ENCODE peak calls at places on chromosomes 6 and 20, in six cellular contexts. J is cardiac muscle cell; W is psoas muscle; N is choroid plexus epithelial cell; X is CD8-positive, alpha-beta T cell; V is HFF-Myc. U is an unnamed sample.

GRCh38 chr6:138188278-138188923 is 26.7 kb downstream of the ARFGEF3 start:
- DNase-seq in J (peak), X (no peak), N (no peak), W (no peak), V (no peak), U (no peak)

GRCh38 chr6:36323062-36323461 is 13.6 kb downstream of the BNIP5 start:
- DNase-seq in N (peak), V (no peak), W (no peak), X (no peak), J (no peak), U (peak)

GRCh38 chr20:34536798-34537394 is 20.7 kb downstream of the DYNLRB1 start:
- DNase-seq in N (peak), V (no peak), W (peak), J (peak), X (peak), U (peak)

GRCh38 chr20:51469578-51470520 is 72.7 kb downstream of the NFATC2 start:
- DNase-seq in X (no peak), N (no peak), J (peak), W (no peak), V (no peak), U (no peak)

GRCh38 chr6:163836916-163837660 is 422.6 kb downstream of the QKI start:
- DNase-seq in X (no peak), V (no peak), N (no peak), J (no peak), W (no peak), U (no peak)

GRCh38 chr6:18185624-18186023 is 30.4 kb downstream of the KDM1B start:
- DNase-seq in X (no peak), N (no peak), V (no peak), J (no peak), W (no peak), U (no peak)

GRCh38 chr20:58623579-58624473 is 27.3 kb upstream of the STX16 start:
- DNase-seq in V (peak), X (no peak), W (peak), J (no peak), N (peak), U (peak)

GRCh38 chr6:12354499-12354898 is 64.3 kb downstream of the EDN1 start:
- DNase-seq in N (peak), W (no peak), V (no peak), J (no peak), X (no peak), U (peak)

GRCh38 chr6:28898710-28898965 is 25.1 kb downstream of the TRIM27 start:
- DNase-seq in X (no peak), V (no peak), W (no peak), N (no peak), J (no peak), U (no peak)

GRCh38 chr20:44938637-44939036 is 21.6 kb downstream of the TOMM34 start:
- DNase-seq in N (no peak), J (no peak), V (no peak), W (no peak), X (no peak), U (peak)

GRCh38 chr20:6051505-6051904 is 2.4 kb downstream of the LRRN4 start:
- DNase-seq in X (no peak), J (no peak), N (peak), V (no peak), W (no peak), U (peak)

GRCh38 chr6:37547564-37548061 is 47.9 kb upstream of the CCDC167 start:
- DNase-seq in X (no peak), W (no peak), V (peak), J (no peak), N (peak), U (peak)

GRCh38 chr20:1003920-1004697 is 2.0 kb upstream of the RSPO4 start:
- DNase-seq in N (no peak), W (no peak), X (no peak), V (no peak), J (no peak), U (no peak)

GRCh38 chr6:108801331-108801730 is 46.9 kb upstream of the ARMC2 start:
- DNase-seq in J (no peak), V (no peak), N (no peak), W (no peak), X (no peak), U (no peak)

GRCh38 chr6:137177611-137178010 is 4.2 kb upstream of the IL22RA2 start:
- DNase-seq in W (no peak), V (no peak), N (no peak), J (no peak), X (no peak), U (no peak)

GRCh38 chr6:79586548-79586947 is 44.6 kb upstream of the SH3BGRL2 start:
- DNase-seq in X (no peak), N (peak), V (no peak), W (no peak), J (peak), U (peak)

GRCh38 chr6:133368664-133369063 is 127.5 kb downstream of the EYA4 start:
- DNase-seq in J (no peak), V (no peak), W (peak), X (no peak), N (peak), U (no peak)

GRCh38 chr20:34986311-34987287 is 30.9 kb downstream of the MYH7B start:
- DNase-seq in N (no peak), X (no peak), W (peak), V (no peak), J (no peak), U (no peak)

GRCh38 chr20:41029150-41029872 is 689 bp downstream of the TOP1 start:
- DNase-seq in J (peak), N (no peak), W (peak), V (no peak), X (peak), U (no peak)

GRCh38 chr20:35315199-35316020 is 23.2 kb upstream of the FAM83C start:
- DNase-seq in W (no peak), N (no peak), X (no peak), J (no peak), V (no peak), U (no peak)

GRCh38 chr6:81614292-81614691 is 138.2 kb downstream of the TENT5A start:
- DNase-seq in W (no peak), N (peak), V (no peak), X (no peak), J (peak), U (peak)

GRCh38 chr6:136146130-136146529 is 104.0 kb downstream of the MTFR2 start:
- DNase-seq in N (peak), V (no peak), W (no peak), J (no peak), X (no peak), U (peak)

GRCh38 chr6:131914967-131915751 is 36.0 kb downstream of the CCN2 start:
- DNase-seq in X (peak), V (peak), J (peak), W (no peak), N (peak), U (peak)

GRCh38 chr20:52268184-52268583 is 76.6 kb upstream of the ZFP64 start:
- DNase-seq in V (peak), W (no peak), J (no peak), N (peak), X (no peak), U (peak)

GRCh38 chr6:125170376-125170775 is 16.8 kb downstream of the TPD52L1 start:
- DNase-seq in J (no peak), N (peak), V (no peak), W (no peak), X (no peak), U (peak)

GRCh38 chr6:155195903-155196302 is 67.9 kb upstream of the CLDN20 start:
- DNase-seq in W (no peak), N (no peak), X (no peak), J (no peak), V (no peak), U (no peak)

GRCh38 chr6:46903175-46903574 is 18.6 kb downstream of the ADGRF5 start:
- DNase-seq in W (no peak), X (no peak), J (peak), V (no peak), N (no peak), U (no peak)

GRCh38 chr6:19492631-19493030 is 344.5 kb upstream of the ID4 start:
- DNase-seq in V (no peak), W (no peak), X (no peak), N (peak), J (no peak), U (no peak)

GRCh38 chr6:21749754-21750153 is 156.2 kb downstream of the SOX4 start:
- DNase-seq in W (no peak), N (no peak), V (no peak), X (no peak), J (peak), U (no peak)

GRCh38 chr6:116057766-116058165 is 2.9 kb downstream of the FRK start:
- DNase-seq in V (no peak), N (no peak), X (no peak), J (no peak), W (no peak), U (no peak)

GRCh38 chr6:107318100-107318736 is 141.1 kb downstream of the PDSS2 start:
- DNase-seq in V (peak), X (peak), N (peak), W (peak), J (peak), U (peak)

GRCh38 chr6:44126320-44127149 is 717 bp downstream of the MRPL14 start:
- DNase-seq in J (peak), N (peak), X (peak), V (no peak), W (peak), U (peak)

GRCh38 chr6:2185056-2185455 is 60.3 kb downstream of the GMDS start:
- DNase-seq in X (no peak), V (no peak), J (no peak), W (no peak), N (no peak), U (peak)
- TF ChIP-seq CTCF in X (no peak), V (no peak), J (no peak), W (no peak), N (no peak), U (no peak)

GRCh38 chr20:17287503-17287902 is 60.7 kb downstream of the PCSK2 start:
- DNase-seq in J (no peak), V (no peak), W (no peak), N (no peak), X (no peak), U (no peak)
- TF ChIP-seq CTCF in J (no peak), V (peak), W (no peak), N (no peak), X (no peak), U (peak)

DNA sequence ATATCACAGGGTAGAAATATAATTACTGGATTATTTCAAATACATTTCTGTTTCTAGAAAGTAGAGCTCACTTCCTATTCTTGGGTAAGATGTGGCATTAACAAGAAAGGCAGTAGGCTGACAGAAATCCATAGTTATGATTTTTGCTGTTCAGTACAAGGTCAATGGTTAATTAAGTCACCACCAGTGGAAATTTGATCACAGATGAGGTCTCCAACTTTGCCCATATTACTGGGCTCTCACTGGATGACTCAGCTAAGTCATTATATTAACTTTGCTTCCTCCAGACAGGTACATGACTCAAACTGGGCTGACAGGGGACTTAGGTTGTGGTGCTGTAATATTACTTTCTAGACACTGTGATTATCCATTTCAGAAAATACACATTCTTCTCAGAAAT is 212.4 kb downstream of the GRIK2 start:
- DNase-seq in X (no peak), J (no peak), N (no peak), W (no peak), V (no peak), U (no peak)
- TF ChIP-seq CTCF in X (no peak), J (no peak), N (no peak), W (no peak), V (no peak), U (no peak)

GRCh38 chr20:17866234-17867001 is 102.2 kb downstream of the SNX5 start:
- DNase-seq in X (no peak), W (no peak), V (no peak), N (no peak), J (no peak), U (no peak)
- TF ChIP-seq CTCF in X (no peak), W (no peak), V (no peak), N (peak), J (no peak), U (no peak)

DNA sequence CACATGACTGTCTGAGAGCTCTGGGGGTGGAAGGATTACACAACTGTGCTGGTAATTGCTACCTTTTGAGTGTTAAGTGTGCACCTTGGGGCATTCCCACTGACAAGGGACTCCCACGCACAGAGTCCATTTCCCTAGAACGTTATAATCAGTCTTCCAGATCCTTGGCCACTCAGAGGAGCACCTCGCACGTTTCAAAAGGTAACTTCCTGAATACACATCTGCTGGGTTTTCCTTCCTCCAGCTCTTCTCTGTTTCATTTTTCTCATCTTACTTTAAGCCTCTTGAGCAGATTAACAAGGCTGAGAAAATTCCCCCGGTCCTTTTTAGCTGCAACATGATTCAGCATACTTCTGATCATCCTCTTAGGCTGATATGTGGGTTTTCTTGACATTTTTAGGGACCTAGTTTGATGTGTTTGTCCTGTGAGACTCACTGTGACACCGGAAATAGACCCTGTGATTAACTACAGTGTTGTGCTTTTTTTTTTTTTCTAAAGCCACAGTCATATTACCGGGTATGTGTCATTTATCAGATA is 98.4 kb upstream of the DUSP22 start:
- DNase-seq in X (no peak), J (no peak), V (no peak), W (no peak), N (no peak), U (no peak)
- TF ChIP-seq CTCF in X (no peak), J (no peak), V (no peak), W (no peak), N (no peak), U (no peak)

GRCh38 chr20:54454982-54455381 is 20.4 kb upstream of the DOK5 start:
- DNase-seq in X (no peak), J (no peak), V (no peak), N (no peak), W (no peak), U (no peak)

GRCh38 chr20:54456423-54456822 is 19.0 kb upstream of the DOK5 start:
- DNase-seq in N (no peak), W (no peak), J (no peak), X (no peak), V (no peak), U (no peak)

GRCh38 chr20:54459279-54459678 is 16.1 kb upstream of the DOK5 start:
- DNase-seq in J (no peak), X (no peak), N (no peak), V (no peak), W (no peak), U (no peak)

GRCh38 chr20:54458219-54458618 is 17.2 kb upstream of the DOK5 start:
- DNase-seq in W (no peak), J (no peak), V (no peak), X (no peak), N (no peak), U (no peak)

GRCh38 chr20:54456972-54457371 is 18.4 kb upstream of the DOK5 start:
- DNase-seq in J (no peak), W (no peak), N (no peak), V (no peak), X (no peak), U (no peak)
- TF ChIP-seq CTCF in J (peak), W (peak), N (peak), V (no peak), X (no peak), U (peak)

GRCh38 chr20:24384865-24385264 is 84.6 kb upstream of the SYNDIG1 start:
- DNase-seq in X (no peak), V (no peak), W (no peak), J (no peak), N (no peak), U (no peak)
- TF ChIP-seq CTCF in X (no peak), V (no peak), W (no peak), J (no peak), N (no peak), U (no peak)

GRCh38 chr6:89562114-89562815 is 76.3 kb downstream of the LYRM2 start:
- DNase-seq in W (no peak), J (no peak), N (no peak), X (no peak), V (no peak), U (peak)
- TF ChIP-seq CTCF in W (no peak), J (no peak), N (no peak), X (no peak), V (no peak), U (no peak)

DNA sequence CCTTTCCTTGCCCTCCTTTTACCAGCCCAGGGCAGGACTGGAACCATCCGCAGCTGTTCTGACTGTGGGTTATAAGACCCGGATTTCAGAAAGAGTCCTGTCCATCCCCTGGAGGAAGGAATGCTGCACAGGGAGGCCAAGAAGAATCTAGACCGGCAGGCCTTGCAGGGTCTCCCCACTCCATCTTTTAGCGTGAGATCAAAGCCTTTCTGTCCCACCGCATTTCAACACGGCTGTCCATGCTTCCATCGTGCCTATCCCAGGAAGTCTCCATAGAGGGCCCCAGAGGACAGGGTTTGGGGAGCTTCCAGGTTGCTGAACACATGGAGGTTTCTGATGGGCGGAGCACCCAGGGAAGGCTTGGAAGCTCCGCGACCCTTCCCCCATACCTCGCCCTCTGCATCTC is 79.3 kb upstream of the AGPAT4 start:
- DNase-seq in V (peak), X (no peak), W (no peak), J (peak), N (peak), U (peak)
- TF ChIP-seq CTCF in V (no peak), X (no peak), W (no peak), J (peak), N (no peak), U (peak)